ENCODE peak calls at places on chromosomes 4 and X, in nine cellular contexts. A is lower leg skin; N is ovary; V is left ventricle myocardium inferior; R is ascending aorta; T is AG10803; M is uterus; E is choroid plexus epithelial cell; Q is CD8-positive, alpha-beta T cell. X is an unnamed sample.

GRCh38 chr4:85778809-85779124 is 303.8 kb downstream of the ARHGAP24 start:
- DNase-seq in E (peak), V (no peak), N (no peak), R (no peak), A (no peak), M (no peak), T (peak), Q (no peak), X (peak)

GRCh38 chr4:95381843-95382580 is 166.8 kb downstream of the UNC5C start:
- DNase-seq in N (no peak), Q (no peak), R (no peak), T (no peak), M (no peak), E (no peak), V (no peak), A (no peak), X (no peak)

GRCh38 chr4:2045518-2045951 is 13.6 kb upstream of the NAT8L start:
- DNase-seq in A (no peak), M (no peak), Q (no peak), V (no peak), T (no peak), N (no peak), R (no peak), E (no peak), X (no peak)

GRCh38 chrX:107718156-107718621 is 57.4 kb downstream of the TSC22D3 start:
- DNase-seq in Q (peak), E (peak), N (peak), T (peak), A (peak), V (no peak), M (peak), R (peak), X (peak)

GRCh38 chrX:97898798-97899197 is 1015.1 kb downstream of the RPA4 start:
- DNase-seq in N (no peak), T (peak), Q (no peak), M (no peak), V (no peak), A (no peak), R (no peak), E (peak), X (peak)

GRCh38 chr4:100493756-100494155 is 24.1 kb downstream of the EMCN start:
- DNase-seq in T (peak), R (no peak), M (no peak), Q (no peak), A (no peak), V (no peak), E (peak), N (no peak), X (peak)

GRCh38 chr4:139782926-139783542 is 117.4 kb downstream of the MGST2 start:
- DNase-seq in Q (no peak), R (no peak), E (no peak), N (no peak), V (no peak), A (no peak), T (no peak), M (no peak), X (no peak)

GRCh38 chrX:11968470-11968869 is 169.8 kb upstream of the FRMPD4 start:
- DNase-seq in V (no peak), N (no peak), A (no peak), M (no peak), E (peak), R (no peak), T (peak), Q (no peak), X (no peak)

GRCh38 chr4:102139132-102139573 is 206.1 kb downstream of the SLC39A8 start:
- DNase-seq in R (no peak), V (no peak), A (peak), E (peak), T (peak), N (no peak), M (peak), Q (no peak), X (peak)

GRCh38 chrX:154374361-154375155 is at the start of gene FLNA:
- DNase-seq in V (peak), N (peak), E (no peak), Q (no peak), M (peak), R (no peak), A (no peak), T (peak), X (no peak)

GRCh38 chr4:40990202-40990898 is 224.0 kb downstream of the APBB2 start:
- DNase-seq in N (no peak), A (no peak), T (peak), M (no peak), Q (no peak), V (no peak), R (no peak), E (peak), X (peak)

GRCh38 chr4:52588771-52589591 is 70.1 kb downstream of the USP46 start:
- DNase-seq in E (peak), N (no peak), M (peak), T (peak), R (no peak), A (no peak), Q (peak), V (no peak), X (peak)

GRCh38 chr4:102994803-102995202 is 24.7 kb downstream of the SLC9B1 start:
- DNase-seq in V (no peak), E (no peak), Q (no peak), R (no peak), A (no peak), T (no peak), N (no peak), M (no peak), X (no peak)

GRCh38 chr4:127997534-127998388 is 32.6 kb downstream of the ABHD18 start:
- DNase-seq in Q (no peak), R (no peak), M (peak), V (no peak), A (no peak), T (peak), E (peak), N (no peak), X (peak)

GRCh38 chrX:129632443-129632842 is 22.3 kb downstream of the APLN start:
- DNase-seq in T (peak), Q (no peak), R (no peak), V (no peak), M (no peak), E (no peak), A (no peak), N (no peak), X (peak)

DNA sequence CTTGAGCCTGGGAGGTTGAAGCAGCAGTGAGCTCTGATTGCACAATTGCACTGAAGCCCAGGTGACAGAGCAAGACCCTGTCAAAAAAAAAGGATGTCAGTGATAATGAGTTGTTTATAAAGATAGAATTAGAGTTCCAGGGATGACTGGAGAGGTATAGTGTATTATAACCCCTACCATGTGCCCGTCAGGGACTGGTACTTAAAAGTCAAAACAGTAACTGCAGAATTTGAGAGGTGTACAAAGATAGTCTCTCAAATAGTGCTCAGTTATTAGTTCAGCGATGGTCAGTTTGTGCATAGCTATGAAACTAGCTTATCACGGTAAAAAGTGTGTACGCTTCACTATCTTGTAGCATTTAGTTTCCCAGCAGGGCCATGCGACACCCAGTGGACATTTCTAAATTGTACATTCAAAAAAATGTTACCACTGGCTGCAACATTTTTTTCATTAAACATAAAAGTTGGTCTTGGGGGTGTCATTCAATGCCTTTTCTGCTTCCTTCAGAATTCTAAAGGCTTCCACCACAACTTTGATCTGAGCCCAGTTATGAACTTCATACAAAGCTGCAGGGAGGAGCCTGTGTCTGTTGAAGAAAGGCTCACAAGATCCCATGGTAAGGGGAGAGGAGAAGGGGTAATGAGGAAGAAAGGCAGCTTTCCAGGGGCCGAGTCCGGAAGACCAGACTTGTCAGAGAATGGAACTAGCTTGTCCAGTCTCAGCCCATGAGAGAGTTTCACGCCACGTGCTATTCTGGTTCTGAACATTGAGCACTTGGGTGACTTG is 9.2 kb upstream of the GYG2 start:
- DNase-seq in R (no peak), T (peak), N (no peak), A (no peak), E (peak), Q (no peak), M (no peak), V (no peak), X (peak)
- TF ChIP-seq CTCF in R (peak), T (peak), N (peak), A (no peak), E (peak), Q (no peak), M (no peak), V (peak), X (peak)

GRCh38 chrX:111337067-111337466 is 66.8 kb upstream of the CAPN6 start:
- DNase-seq in R (no peak), A (no peak), Q (no peak), N (no peak), T (no peak), E (no peak), M (no peak), V (no peak), X (no peak)
- H3K4me3 ChIP-seq in R (no peak), A (no peak), Q (no peak), N (no peak), T (no peak), E (no peak), M (no peak), V (no peak), X (no peak)

GRCh38 chr4:37434469-37434868 is 189.9 kb downstream of the NWD2 start:
- DNase-seq in Q (no peak), V (no peak), T (peak), M (no peak), N (no peak), E (peak), R (no peak), A (no peak), X (peak)
- TF ChIP-seq CTCF in Q (no peak), V (no peak), T (peak), M (no peak), N (no peak), E (peak), R (no peak), A (no peak), X (no peak)

DNA sequence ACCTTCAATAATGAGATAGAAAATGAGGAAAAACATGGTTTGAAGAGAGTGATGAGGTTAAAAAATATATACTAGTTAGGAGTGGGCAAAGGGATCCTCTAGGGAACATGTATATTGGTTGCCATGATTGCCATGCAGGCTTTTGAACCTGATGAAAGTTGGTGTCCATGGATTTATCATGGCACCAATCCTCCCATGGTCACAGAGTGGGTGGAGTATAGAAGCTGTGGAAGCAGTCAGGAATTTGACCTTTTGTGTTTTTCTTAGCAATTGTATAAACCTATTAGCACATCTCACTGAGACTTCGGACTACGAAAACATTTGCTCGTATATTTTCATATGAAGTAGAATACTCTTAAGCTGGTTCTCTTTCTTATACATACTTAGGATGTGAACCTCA is 30.9 kb upstream of the SYTL5 start:
- DNase-seq in R (no peak), V (no peak), E (peak), Q (no peak), A (no peak), T (no peak), N (no peak), M (no peak), X (no peak)
- H3K4me3 ChIP-seq in R (no peak), V (no peak), E (no peak), Q (no peak), A (no peak), T (no peak), N (no peak), M (no peak), X (no peak)

X was measured in fibroblast of villous mesenchyme.